ENCODE peak calls at places on chromosome 13, in four cellular contexts. W is ascending aorta, R is GM23338, Z is aorta. A is an unnamed sample.

GRCh38 chr13:99080131-99080530 is 102.3 kb upstream of the DOCK9 start:
- DNase-seq in W (no peak), R (no peak), Z (no peak), A (no peak)

GRCh38 chr13:27644302-27644701 is 22.6 kb downstream of the POLR1D start:
- DNase-seq in W (no peak), R (no peak), Z (no peak), A (no peak)

GRCh38 chr13:113895436-113895835 is 31.6 kb upstream of the GAS6 start:
- DNase-seq in W (no peak), R (no peak), Z (no peak), A (no peak)

GRCh38 chr13:99542788-99543406 is 41.6 kb downstream of the TM9SF2 start:
- DNase-seq in W (no peak), R (no peak), Z (no peak), A (no peak)

GRCh38 chr13:42959615-42960014 is 32.4 kb downstream of the EPSTI1 start:
- DNase-seq in W (no peak), R (no peak), Z (no peak), A (no peak)

GRCh38 chr13:42007844-42008243 is 40.6 kb upstream of the DGKH start:
- DNase-seq in W (no peak), R (no peak), Z (no peak), A (no peak)

GRCh38 chr13:30615851-30616311 is 1.8 kb upstream of the USPL1 start:
- DNase-seq in W (no peak), R (no peak), Z (no peak), A (peak; percentile 46)

GRCh38 chr13:106493569-106493968 is 41.9 kb downstream of the EFNB2 start:
- DNase-seq in W (no peak), R (no peak), Z (no peak), A (no peak)

GRCh38 chr13:92804346-92804745 is 422.3 kb upstream of the GPC6 start:
- DNase-seq in W (no peak), R (no peak), Z (no peak), A (no peak)

GRCh38 chr13:56332671-56333070 is 808.0 kb upstream of the PRR20A start:
- DNase-seq in W (no peak), R (no peak), Z (no peak), A (no peak)

GRCh38 chr13:113881614-113882265 is 17.9 kb upstream of the GAS6 start:
- DNase-seq in W (no peak), R (no peak), Z (peak; percentile 55), A (no peak)

GRCh38 chr13:72023895-72024294 is 156.9 kb upstream of the DACH1 start:
- DNase-seq in W (no peak), R (no peak), Z (no peak), A (no peak)

GRCh38 chr13:51267581-51267980 is 45.4 kb downstream of the FAM124A start:
- DNase-seq in W (no peak), R (peak; percentile 44), Z (no peak), A (no peak)

GRCh38 chr13:94967183-94968039 is 255.1 kb upstream of the SOX21 start:
- DNase-seq in W (no peak), R (peak; percentile 74), Z (peak; percentile 72), A (no peak)

GRCh38 chr13:21077360-21078353 is 16.3 kb upstream of the LATS2 start:
- DNase-seq in W (no peak), R (no peak), Z (no peak), A (no peak)

GRCh38 chr13:77696006-77696862 is 1.3 kb upstream of the SLAIN1 start:
- DNase-seq in W (no peak), R (peak; percentile 64), Z (no peak), A (peak; percentile 3)

GRCh38 chr13:38538412-38538811 is 148.5 kb upstream of the FREM2 start:
- DNase-seq in W (no peak), R (peak; percentile 76), Z (no peak), A (no peak)

GRCh38 chr13:35914662-35915061 is 216.5 kb downstream of the DCLK1 start:
- DNase-seq in W (no peak), R (no peak), Z (no peak), A (no peak)

GRCh38 chr13:95474992-95475391 is 77.5 kb upstream of the CLDN10 start:
- DNase-seq in W (no peak), R (peak; percentile 33), Z (no peak), A (no peak)

GRCh38 chr13:71661921-71662320 is 205.1 kb downstream of the DACH1 start:
- DNase-seq in W (no peak), R (no peak), Z (no peak), A (no peak)

GRCh38 chr13:59261928-59262488 is 901.7 kb downstream of the DIAPH3 start:
- DNase-seq in W (no peak), R (peak; percentile 79), Z (no peak), A (peak; percentile 40)

GRCh38 chr13:73465629-73465974 is 406.8 kb downstream of the KLF5 start:
- DNase-seq in W (no peak), R (no peak), Z (no peak), A (peak; percentile 92)

GRCh38 chr13:26456578-26457119 is 100.8 kb upstream of the WASF3 start:
- DNase-seq in W (no peak), R (no peak), Z (no peak), A (no peak)

GRCh38 chr13:32309812-32310706 is 5.1 kb downstream of the ZAR1L start:
- DNase-seq in W (no peak), R (peak; percentile 74), Z (no peak), A (peak; percentile 65)

GRCh38 chr13:73168226-73168992 is 109.6 kb downstream of the KLF5 start:
- DNase-seq in W (no peak), R (no peak), Z (no peak), A (peak; percentile 37)

GRCh38 chr13:48068036-48068435 is 26.9 kb downstream of the MED4 start:
- DNase-seq in W (no peak), R (no peak), Z (no peak), A (no peak)

GRCh38 chr13:31234729-31235128 is 35.0 kb downstream of the B3GLCT start:
- DNase-seq in W (no peak), R (peak; percentile 65), Z (no peak), A (no peak)

GRCh38 chr13:106433066-106433465 is 102.4 kb downstream of the EFNB2 start:
- DNase-seq in W (no peak), R (no peak), Z (no peak), A (no peak)

GRCh38 chr13:91313581-91313980 is 33.9 kb upstream of the MIR17HG start:
- DNase-seq in W (no peak), R (no peak), Z (no peak), A (no peak)

GRCh38 chr13:40983725-40984669 is 35.1 kb downstream of the ELF1 start:
- DNase-seq in W (no peak), R (no peak), Z (no peak), A (no peak)
- H3K4me3 ChIP-seq in W (peak overlapping the region; percentile 41), R (no peak overlapping the region), Z (peak overlapping the region; percentile 41), A (peak overlapping the region; percentile 25)

GRCh38 chr13:101730420-101731000 is 278.0 kb downstream of the ITGBL1 start:
- DNase-seq in W (no peak), R (no peak), Z (no peak), A (no peak)
- H3K36me3 ChIP-seq in W (no peaks in the 10 kb centered on the region), R (no peaks in the 10 kb centered on the region), Z (no peaks in the 10 kb centered on the region), A (no peaks in the 10 kb centered on the region)

GRCh38 chr13:50244913-50245574 is 229.8 kb downstream of the KCNRG start:
- DNase-seq in W (no peak), R (no peak), Z (no peak), A (peak; percentile 39)
- H3K27ac ChIP-seq in W (peak overlapping the region; percentile 14), R (no peak overlapping the region), Z (no peak overlapping the region), A (no peak overlapping the region)

DNA sequence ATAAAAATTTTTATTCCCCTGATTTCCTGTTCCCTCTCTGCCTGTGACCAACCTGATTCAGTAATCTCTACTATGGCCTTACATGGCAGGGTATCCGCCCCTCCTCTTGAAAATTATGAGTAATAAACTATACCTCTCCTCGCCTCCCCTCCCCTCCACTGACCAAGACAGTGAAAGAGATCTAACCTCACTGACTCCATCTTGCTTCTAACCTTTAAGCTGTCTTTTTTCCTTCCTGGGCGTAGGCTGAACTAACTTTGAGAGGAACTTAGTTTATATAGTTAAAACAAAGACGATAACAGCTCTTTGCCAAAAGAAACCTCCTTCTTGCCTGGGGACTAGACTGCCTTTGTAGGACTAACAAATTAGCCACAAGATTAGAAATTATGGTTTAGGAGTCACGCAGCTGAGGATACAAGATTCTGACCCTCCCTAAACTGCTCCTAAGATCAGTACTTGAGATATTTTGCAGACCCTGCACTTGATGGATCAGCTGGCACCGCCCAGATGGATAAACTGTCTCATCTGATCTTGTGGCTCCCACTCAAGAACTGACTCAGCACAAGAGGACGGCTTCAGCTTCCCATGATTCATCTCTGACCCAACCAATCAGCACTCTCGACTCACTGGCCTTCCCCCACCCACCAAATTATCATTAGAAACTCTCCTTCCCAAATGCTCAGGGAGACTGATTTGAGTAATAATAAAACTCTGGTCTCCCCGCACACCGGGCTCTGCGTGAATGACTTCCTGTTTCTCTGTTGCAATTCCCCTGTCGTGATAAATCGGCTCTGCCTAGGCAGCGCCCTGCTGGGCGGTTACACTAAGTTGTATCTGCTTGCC is 187.1 kb downstream of the TDRD3 start:
- DNase-seq in W (no peak), R (peak; percentile 91), Z (no peak), A (no peak)
- H3K4me3 ChIP-seq in W (no peak overlapping the region), R (peak overlapping the region; percentile 11), Z (no peak overlapping the region), A (no peak overlapping the region)

GRCh38 chr13:111913790-111914189 is 153.2 kb upstream of the SOX1 start:
- DNase-seq in W (no peak), R (no peak), Z (no peak), A (no peak)

GRCh38 chr13:111911141-111911720 is 155.7 kb upstream of the SOX1 start:
- DNase-seq in W (no peak), R (no peak), Z (no peak), A (no peak)

GRCh38 chr13:111912991-111913781 is 153.8 kb upstream of the SOX1 start:
- DNase-seq in W (no peak), R (no peak), Z (no peak), A (no peak)

GRCh38 chr13:111911754-111912452 is 155.0 kb upstream of the SOX1 start:
- DNase-seq in W (no peak), R (no peak), Z (no peak), A (no peak)

DNA sequence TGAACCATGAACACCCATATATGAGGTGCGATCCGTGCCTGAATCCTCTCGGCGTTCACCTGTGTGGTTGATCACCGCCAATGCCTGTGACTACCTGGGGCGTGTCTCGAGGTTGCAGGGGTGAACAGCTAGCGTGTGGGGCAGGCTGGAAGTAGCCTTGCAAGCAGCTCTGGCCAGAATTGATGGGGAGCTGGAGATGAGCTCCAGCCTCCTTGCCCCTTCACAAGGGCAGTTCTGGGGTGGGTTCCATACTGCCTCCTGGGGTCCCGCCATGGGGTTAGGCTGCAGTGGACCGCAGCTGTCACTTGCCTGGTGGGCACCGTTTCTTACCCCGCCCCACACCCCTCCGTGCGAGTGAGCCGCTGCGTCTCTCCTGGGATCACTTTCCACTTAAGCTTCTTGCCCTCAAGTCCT is 154.5 kb upstream of the SOX1 start:
- DNase-seq in W (no peak), R (no peak), Z (no peak), A (no peak)
- H3K36me3 ChIP-seq in W (no peaks in the 10 kb centered on the region), R (no peaks in the 10 kb centered on the region), Z (no peaks in the 10 kb centered on the region), A (no peaks in the 10 kb centered on the region)

GRCh38 chr13:80084086-80084676 is 256.7 kb downstream of the SPRY2 start:
- DNase-seq in W (no peak), R (peak; percentile 28), Z (no peak), A (peak; percentile 31)
- H3K27ac ChIP-seq in W (peak overlapping the region; percentile 39), R (no peak overlapping the region), Z (no peak overlapping the region), A (no peak overlapping the region)

GRCh38 chr13:25171517-25172302 is at the start of gene AMER2:
- DNase-seq in W (no peak), R (peak; percentile 37), Z (peak; percentile 82), A (no peak)
- H3K4me3 ChIP-seq in W (peak within 1 kb of the TSS; percentile 33), R (peak within 1 kb of the TSS; percentile 75), Z (no peak within 1 kb of the TSS), A (no peak within 1 kb of the TSS)

GRCh38 chr13:110290153-110290552 is 16.8 kb downstream of the COL4A1 start:
- DNase-seq in W (no peak), R (no peak), Z (no peak), A (no peak)
- H3K36me3 ChIP-seq in W (peaks cover 14% of the 10 kb centered on the region), R (no peaks in the 10 kb centered on the region), Z (no peaks in the 10 kb centered on the region), A (no peaks in the 10 kb centered on the region)

A was measured in small intestine.